ENCODE peak calls at places on chromosomes 16 and 17, in four cellular contexts. T is K562, U is GM12878, B is HepG2. Q is an unnamed sample.

GRCh38 chr17:82215095-82215971 is 2.7 kb upstream of the CCDC57 start:
- DNase-seq in T (peak), U (no peak), B (peak), Q (no peak)

GRCh38 chr16:58212824-58213655 is 15.1 kb upstream of the CSNK2A2 start:
- DNase-seq in T (no peak), U (no peak), B (no peak), Q (no peak)

GRCh38 chr16:88969361-88969831 is 7.6 kb downstream of the CBFA2T3 start:
- DNase-seq in T (no peak), U (no peak), B (no peak), Q (no peak)

GRCh38 chr17:76262732-76263344 is 2.3 kb upstream of the UBALD2 start:
- DNase-seq in T (no peak), U (no peak), B (no peak), Q (no peak)

GRCh38 chr16:82681592-82681991 is 54.8 kb downstream of the CDH13 start:
- DNase-seq in T (no peak), U (no peak), B (no peak), Q (no peak)

GRCh38 chr17:78131172-78132085 is 858 bp downstream of the TMC8 start:
- DNase-seq in T (no peak), U (no peak), B (no peak), Q (no peak)

GRCh38 chr17:76841776-76842405 is 26.3 kb upstream of the MGAT5B start:
- DNase-seq in T (peak), U (no peak), B (no peak), Q (peak)

GRCh38 chr16:60166-60565 is 6.5 kb downstream of the SNRNP25 start:
- DNase-seq in T (no peak), U (no peak), B (no peak), Q (no peak)

GRCh38 chr17:76176701-76177574 is 35.9 kb upstream of the FOXJ1 start:
- DNase-seq in T (no peak), U (no peak), B (no peak), Q (no peak)

GRCh38 chr16:66847533-66848057 is 3.4 kb downstream of the CA7 start:
- DNase-seq in T (peak), U (no peak), B (no peak), Q (no peak)

GRCh38 chr16:23496826-23497542 is 13.3 kb downstream of the GGA2 start:
- DNase-seq in T (no peak), U (no peak), B (no peak), Q (no peak)

GRCh38 chr17:77107506-77108433 is 33.0 kb upstream of the SEC14L1 start:
- DNase-seq in T (peak), U (peak), B (no peak), Q (no peak)

GRCh38 chr16:90046971-90047713 is 27.9 kb upstream of the DBNDD1 start:
- DNase-seq in T (no peak), U (no peak), B (peak), Q (peak)

GRCh38 chr17:69607162-69607834 is 192.8 kb downstream of the MAP2K6 start:
- DNase-seq in T (peak), U (peak), B (peak), Q (peak)

DNA sequence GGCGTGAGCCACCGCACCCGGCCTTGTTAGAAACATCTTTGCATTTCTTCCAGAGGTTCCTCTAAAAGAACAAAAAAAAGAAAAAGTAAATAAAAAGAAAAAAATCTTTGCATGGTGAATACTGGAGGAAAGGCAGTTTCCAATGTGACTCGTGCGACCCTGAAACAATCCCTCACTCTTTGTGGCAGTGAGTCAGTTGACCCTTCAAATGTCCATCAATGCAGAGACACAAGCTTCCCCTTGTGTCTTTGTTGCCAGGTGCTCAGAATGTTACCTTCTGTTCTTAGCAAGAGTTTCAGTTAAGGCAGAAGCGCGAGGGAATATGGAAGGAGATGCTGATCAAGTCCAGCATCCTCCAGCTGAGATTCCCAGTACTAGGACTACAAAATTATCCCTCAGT is 16.4 kb downstream of the CACNG4 start:
- DNase-seq in T (no peak), U (no peak), B (no peak), Q (no peak)
- TF ChIP-seq TCF7 in T (no peak), U (no peak), B (no peak), Q (no peak)

DNA sequence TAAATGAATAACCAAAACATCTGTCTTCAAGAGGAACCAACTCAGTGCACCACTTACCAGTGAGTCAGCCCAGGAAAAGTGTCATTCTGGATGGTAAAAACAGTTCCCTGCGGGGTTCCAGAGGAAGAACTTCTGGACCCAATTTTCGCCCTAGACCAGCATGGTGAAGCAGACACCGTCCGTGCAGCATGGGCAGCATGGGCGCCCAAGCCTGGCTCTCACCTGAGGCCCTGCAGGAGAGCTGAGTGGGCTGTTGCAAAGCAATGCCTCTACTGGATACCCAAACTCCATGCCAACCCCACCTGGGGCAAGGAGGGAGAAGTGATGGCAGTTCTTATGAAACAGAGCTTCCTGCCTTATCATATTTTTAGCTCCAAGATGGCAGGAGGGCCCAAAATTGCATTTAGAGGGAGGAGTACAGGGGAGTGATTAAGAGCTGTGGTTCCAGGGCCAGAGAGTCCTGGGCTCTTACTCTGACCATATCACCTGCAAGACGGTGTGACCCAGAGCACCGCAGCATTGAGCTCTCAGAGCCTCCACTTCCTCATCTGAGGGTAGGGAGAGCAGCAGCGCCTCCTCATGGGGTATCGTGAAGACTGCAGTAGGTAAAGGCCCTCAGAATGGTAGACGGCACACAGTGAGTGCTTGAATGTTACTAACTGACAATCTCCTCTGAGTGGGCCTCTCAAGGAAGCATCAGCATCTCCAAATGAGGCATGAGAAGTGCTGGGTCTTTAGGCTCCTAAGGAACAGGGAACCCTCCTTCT is 16.6 kb upstream of the INPP5K start:
- DNase-seq in T (peak), U (no peak), B (no peak), Q (peak)
- TF ChIP-seq TCF7 in T (no peak), U (no peak), B (no peak), Q (no peak)

GRCh38 chr16:28475221-28475620 is 3.1 kb upstream of the NPIPB7 start:
- DNase-seq in T (no peak), U (no peak), B (no peak), Q (no peak)

GRCh38 chr16:28478511-28479180 is 6.5 kb upstream of the NPIPB7 start:
- DNase-seq in T (no peak), U (no peak), B (no peak), Q (no peak)

GRCh38 chr16:28477311-28477920 is 5.3 kb upstream of the NPIPB7 start:
- DNase-seq in T (no peak), U (no peak), B (no peak), Q (no peak)

GRCh38 chr16:28473714-28474265 is 1.7 kb upstream of the NPIPB7 start:
- DNase-seq in T (no peak), U (no peak), B (no peak), Q (no peak)
- TF ChIP-seq TCF7 in T (no peak), U (no peak), B (no peak), Q (no peak)

GRCh38 chr16:61897657-61898056 is 138.6 kb downstream of the CDH8 start:
- DNase-seq in T (no peak), U (no peak), B (no peak), Q (no peak)
- TF ChIP-seq TCF7 in T (no peak), U (no peak), B (no peak), Q (no peak)

GRCh38 chr17:28507567-28508195 is 1.5 kb downstream of the FOXN1 start:
- DNase-seq in T (no peak), U (no peak), B (no peak), Q (peak)
- TF ChIP-seq TCF7 in T (no peak), U (no peak), B (no peak), Q (no peak)

GRCh38 chr17:40176409-40177110 is 710 bp upstream of the RAPGEFL1 start:
- DNase-seq in T (no peak), U (no peak), B (no peak), Q (no peak)
- TF ChIP-seq TCF7 in T (no peak), U (no peak), B (no peak), Q (no peak)

DNA sequence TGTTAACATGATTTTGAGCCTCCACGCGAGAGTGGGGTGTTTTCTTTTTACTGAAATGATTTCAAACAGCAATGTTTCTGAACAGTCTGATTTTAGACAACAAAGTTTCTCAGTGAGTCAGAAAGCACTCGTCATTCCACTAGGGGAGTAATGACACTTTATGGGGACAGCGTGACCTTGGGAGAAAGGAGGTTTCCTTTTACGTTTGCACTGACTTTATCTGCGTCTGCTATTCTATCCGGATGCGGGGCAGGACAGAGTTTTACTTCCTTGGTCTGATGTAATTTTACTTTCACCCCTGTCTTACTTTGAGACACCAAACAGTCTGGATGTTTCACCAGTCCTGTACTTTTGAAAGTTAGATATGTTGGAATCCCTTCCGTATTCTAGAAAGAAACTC is 20.7 kb downstream of the SLC47A1 start:
- DNase-seq in T (no peak), U (no peak), B (peak), Q (no peak)
- TF ChIP-seq TCF7 in T (no peak), U (no peak), B (no peak), Q (no peak)

GRCh38 chr17:30323895-30324319 is 9.9 kb downstream of the TMIGD1 start:
- DNase-seq in T (peak), U (no peak), B (no peak), Q (no peak)
- TF ChIP-seq TCF7 in T (no peak), U (no peak), B (no peak), Q (no peak)

DNA sequence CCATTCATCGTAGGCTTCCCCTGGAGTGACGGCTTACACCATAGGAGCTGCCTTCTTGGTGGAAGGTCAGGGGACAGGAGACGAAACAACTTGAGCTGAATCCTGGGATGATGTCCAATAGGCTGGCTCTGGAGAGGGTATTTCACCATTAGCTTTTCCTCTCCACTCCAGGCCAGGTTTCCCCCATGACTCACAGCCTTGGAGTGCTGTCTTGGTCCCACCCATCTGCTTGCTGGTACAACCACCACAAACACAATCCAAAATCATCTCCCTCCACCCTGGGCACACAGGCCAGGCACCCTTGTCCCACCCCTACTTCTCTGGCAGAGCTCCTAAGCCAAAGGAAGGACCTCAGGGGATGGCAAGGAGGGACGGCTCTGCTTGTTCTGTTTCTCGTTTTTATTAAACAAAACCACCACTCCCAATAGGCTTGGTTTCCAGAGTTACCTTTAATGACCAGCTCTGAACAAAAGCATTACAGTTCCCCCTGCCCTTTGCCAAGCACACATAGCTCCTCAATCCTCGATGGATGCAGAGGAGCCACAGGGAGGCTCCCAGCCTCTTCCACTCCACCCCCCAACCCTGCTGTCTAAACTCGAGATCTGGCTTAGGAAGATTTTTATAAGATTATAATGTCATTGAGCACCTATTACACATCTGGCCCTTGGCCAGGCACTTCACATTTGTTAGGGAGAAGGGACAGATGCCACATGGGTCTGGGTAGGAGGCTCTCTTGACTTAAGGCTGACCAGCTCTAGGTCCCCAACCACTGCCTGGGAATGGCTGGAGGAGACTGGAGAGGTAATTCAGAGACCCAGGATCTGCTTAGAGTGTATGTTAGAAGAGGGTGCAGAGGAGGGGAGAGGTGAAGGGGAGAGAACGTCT is 13.3 kb downstream of the CAVIN1 start:
- DNase-seq in T (no peak), U (no peak), B (no peak), Q (no peak)
- TF ChIP-seq TCF7 in T (no peak), U (no peak), B (no peak), Q (no peak)

DNA sequence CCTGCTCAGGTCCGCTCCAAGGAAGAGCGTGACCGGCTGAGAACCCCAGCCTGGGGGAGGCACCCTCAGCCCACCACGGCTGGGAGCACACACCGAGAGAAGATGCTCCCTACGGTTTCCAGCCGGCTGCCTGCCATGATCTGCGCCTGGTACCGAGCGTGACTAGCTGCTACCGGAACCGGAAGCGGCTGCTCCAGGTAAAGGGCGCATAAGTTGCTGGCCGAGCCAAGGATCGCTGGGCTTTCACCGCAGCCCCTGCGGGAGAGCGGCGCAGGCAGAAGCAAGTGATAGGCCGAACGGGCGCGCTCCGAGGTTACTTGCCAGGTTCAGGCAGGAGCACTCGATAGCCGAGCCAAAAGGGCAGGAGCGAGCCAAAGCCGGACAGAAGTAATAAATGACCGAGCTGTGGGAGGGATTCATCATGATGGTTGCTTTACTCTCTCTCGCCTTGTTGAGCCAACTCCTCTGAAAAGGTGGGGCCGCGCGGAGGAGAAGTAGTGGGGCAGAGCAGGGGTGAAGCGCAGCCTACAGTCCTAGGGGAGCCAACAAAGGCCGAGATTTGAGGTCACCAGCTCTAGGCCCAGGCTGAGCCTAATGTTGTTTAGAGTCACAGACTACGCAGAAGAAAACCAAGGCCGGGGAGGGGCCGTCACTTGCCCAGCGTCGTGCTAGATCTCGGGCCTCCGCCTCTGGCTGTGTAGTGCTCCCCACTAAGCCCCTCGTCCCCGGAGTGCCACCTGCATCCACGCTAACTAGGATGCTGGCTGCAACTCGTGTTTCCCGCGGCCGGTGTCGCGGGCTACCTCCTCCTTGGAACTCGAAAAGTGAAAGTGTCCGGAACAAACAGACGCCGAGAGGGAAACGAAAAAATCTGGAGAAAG is at the start of gene MRPS23:
- DNase-seq in T (peak), U (peak), B (peak), Q (peak)
- TF ChIP-seq TCF7 in T (peak), U (no peak), B (no peak), Q (no peak)